ENCODE peak calls at places on chromosomes 7 and 10, in nine cellular contexts. A, R, L, V, E, H, T, D and M are unnamed samples.

GRCh38 chr7:128811631-128812430 is 18.4 kb upstream of the FLNC start:
- DNase-seq in A (no peak), R (no peak), L (no peak), V (no peak), E (no peak), H (no peak), T (no peak), D (no peak), M (no peak)

GRCh38 chr10:129580010-129580409 is 113.0 kb downstream of the MGMT start:
- DNase-seq in A (no peak), R (no peak), L (no peak), V (no peak), E (no peak), H (no peak), T (no peak), D (no peak), M (no peak)

GRCh38 chr10:18271481-18271880 is 131.3 kb downstream of the CACNB2 start:
- DNase-seq in A (no peak), R (no peak), L (no peak), V (no peak), E (no peak), H (no peak), T (no peak), D (no peak), M (no peak)

GRCh38 chr7:114645451-114645850 is 230.8 kb downstream of the FOXP2 start:
- DNase-seq in A (no peak), R (no peak), L (no peak), V (peak), E (no peak), H (no peak), T (no peak), D (no peak), M (no peak)

GRCh38 chr7:38773430-38773829 is 135.6 kb downstream of the VPS41 start:
- DNase-seq in A (no peak), R (no peak), L (no peak), V (no peak), E (no peak), H (no peak), T (no peak), D (no peak), M (peak)

GRCh38 chr10:68938117-68938516 is 17.9 kb upstream of the DDX21 start:
- DNase-seq in A (peak), R (no peak), L (no peak), V (no peak), E (no peak), H (peak), T (no peak), D (peak), M (no peak)

GRCh38 chr7:113890326-113891030 is 28.3 kb downstream of the PPP1R3A start:
- DNase-seq in A (no peak), R (no peak), L (no peak), V (peak), E (peak), H (no peak), T (no peak), D (no peak), M (no peak)

GRCh38 chr7:149071641-149072437 is 18.7 kb downstream of the ZNF786 start:
- DNase-seq in A (no peak), R (no peak), L (no peak), V (no peak), E (no peak), H (no peak), T (peak), D (no peak), M (no peak)

GRCh38 chr7:54967384-54967783 is 51.4 kb upstream of the EGFR start:
- DNase-seq in A (peak), R (no peak), L (no peak), V (peak), E (no peak), H (peak), T (peak), D (peak), M (no peak)

GRCh38 chr7:50497968-50498367 is 47.8 kb upstream of the FIGNL1 start:
- DNase-seq in A (peak), R (no peak), L (no peak), V (no peak), E (no peak), H (no peak), T (no peak), D (no peak), M (peak)

GRCh38 chr10:48439031-48439430 is 132.6 kb downstream of the MAPK8 start:
- DNase-seq in A (peak), R (no peak), L (no peak), V (peak), E (peak), H (no peak), T (no peak), D (no peak), M (peak)

GRCh38 chr10:84217746-84218145 is 7.6 kb downstream of the LRIT2 start:
- DNase-seq in A (no peak), R (no peak), L (no peak), V (no peak), E (no peak), H (no peak), T (no peak), D (no peak), M (no peak)

GRCh38 chr7:107344286-107344685 is 125.6 kb upstream of the GPR22 start:
- DNase-seq in A (no peak), R (no peak), L (no peak), V (no peak), E (no peak), H (no peak), T (no peak), D (no peak), M (no peak)

GRCh38 chr10:74760042-74760979 is 66.1 kb upstream of the KAT6B start:
- DNase-seq in A (no peak), R (no peak), L (no peak), V (no peak), E (no peak), H (no peak), T (no peak), D (no peak), M (peak)

GRCh38 chr10:5014936-5015335 is 11.3 kb upstream of the AKR1C2 start:
- DNase-seq in A (peak), R (no peak), L (no peak), V (peak), E (no peak), H (peak), T (no peak), D (peak), M (no peak)

GRCh38 chr7:32532716-32533115 is 37.4 kb downstream of the AVL9 start:
- DNase-seq in A (no peak), R (no peak), L (no peak), V (no peak), E (no peak), H (no peak), T (no peak), D (no peak), M (no peak)

GRCh38 chr10:97904576-97904975 is 54.9 kb downstream of the GOLGA7B start:
- DNase-seq in A (no peak), R (no peak), L (no peak), V (no peak), E (no peak), H (no peak), T (no peak), D (no peak), M (no peak)

GRCh38 chr10:45001382-45002148 is 842 bp downstream of the ZNF22 start:
- DNase-seq in A (peak), R (no peak), L (peak), V (peak), E (peak), H (peak), T (no peak), D (peak), M (peak)

GRCh38 chr7:140571537-140572122 is 69.0 kb downstream of the DENND2A start:
- DNase-seq in A (no peak), R (no peak), L (no peak), V (peak), E (no peak), H (no peak), T (no peak), D (no peak), M (peak)

GRCh38 chr10:48493083-48493871 is 111.6 kb downstream of the ARHGAP22 start:
- DNase-seq in A (no peak), R (peak), L (no peak), V (no peak), E (no peak), H (no peak), T (no peak), D (no peak), M (no peak)

GRCh38 chr7:75968561-75969001 is 25.8 kb downstream of the TMEM120A start:
- DNase-seq in A (no peak), R (no peak), L (peak), V (no peak), E (no peak), H (no peak), T (no peak), D (no peak), M (no peak)
- H3K4me3 ChIP-seq in A (no peak), R (no peak), L (no peak), V (no peak), E (no peak), H (no peak), T (no peak), D (no peak), M (no peak)

GRCh38 chr10:79315602-79315920 is 31.7 kb upstream of the PPIF start:
- DNase-seq in A (no peak), R (no peak), L (no peak), V (no peak), E (no peak), H (no peak), T (no peak), D (no peak), M (no peak)

GRCh38 chr10:79318369-79318768 is 28.9 kb upstream of the PPIF start:
- DNase-seq in A (no peak), R (no peak), L (no peak), V (no peak), E (no peak), H (no peak), T (no peak), D (no peak), M (no peak)

GRCh38 chr10:79319372-79319771 is 27.9 kb upstream of the PPIF start:
- DNase-seq in A (no peak), R (no peak), L (no peak), V (no peak), E (no peak), H (no peak), T (no peak), D (no peak), M (no peak)

GRCh38 chr10:79314761-79315601 is 32.3 kb upstream of the PPIF start:
- DNase-seq in A (no peak), R (no peak), L (peak), V (no peak), E (no peak), H (no peak), T (no peak), D (no peak), M (peak)

DNA sequence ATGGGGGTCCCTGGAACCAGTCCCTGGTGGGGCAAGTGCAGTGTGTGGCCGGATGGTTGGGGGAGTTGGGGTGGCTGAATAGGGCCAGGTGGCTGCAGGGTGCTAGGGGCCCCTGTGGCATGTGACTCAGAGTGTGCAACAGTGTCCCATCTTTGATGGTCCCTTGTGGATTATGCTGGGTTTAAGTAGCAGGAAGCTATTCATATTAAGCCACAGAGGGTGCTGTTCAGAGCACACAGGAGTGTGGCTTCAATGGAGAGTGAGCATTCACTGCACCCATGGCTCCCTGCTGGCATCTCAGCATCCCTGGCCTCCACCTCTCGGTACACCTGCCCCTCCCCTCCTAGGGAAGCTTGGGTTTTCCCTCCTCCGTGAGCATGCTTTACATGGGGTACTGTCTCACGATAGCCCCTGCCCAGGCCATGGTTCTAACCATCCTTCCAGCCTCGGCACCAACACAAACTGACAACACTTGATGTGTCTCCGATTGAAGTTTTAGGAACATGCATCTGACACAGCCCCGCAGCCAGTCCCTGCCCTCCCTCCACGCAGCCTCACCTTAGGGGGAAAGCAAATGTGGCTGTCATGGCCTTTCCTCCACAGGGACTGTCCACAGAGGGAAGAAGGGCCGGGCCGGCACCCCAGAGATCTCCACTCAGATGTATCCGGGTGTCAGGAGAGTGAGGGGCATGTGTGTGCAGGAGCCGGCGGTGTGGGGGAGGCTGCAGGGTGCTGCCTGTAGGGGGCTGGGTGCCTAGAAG is 30.4 kb upstream of the PPIF start:
- DNase-seq in A (no peak), R (no peak), L (peak), V (no peak), E (no peak), H (no peak), T (no peak), D (no peak), M (no peak)
- TF ChIP-seq CTCF in A (no peak), R (no peak), L (no peak), V (peak), E (peak), H (no peak), T (peak), D (no peak), M (no peak)

GRCh38 chr7:118684796-118685195 is 460.3 kb downstream of the ANKRD7 start:
- DNase-seq in A (no peak), R (no peak), L (no peak), V (no peak), E (no peak), H (no peak), T (no peak), D (no peak), M (no peak)

GRCh38 chr7:118689403-118689802 is 464.9 kb downstream of the ANKRD7 start:
- DNase-seq in A (no peak), R (no peak), L (no peak), V (no peak), E (no peak), H (no peak), T (no peak), D (no peak), M (no peak)
- H3K4me3 ChIP-seq in A (no peak), R (no peak), L (no peak), V (no peak), E (no peak), H (no peak), T (no peak), D (no peak), M (no peak)

DNA sequence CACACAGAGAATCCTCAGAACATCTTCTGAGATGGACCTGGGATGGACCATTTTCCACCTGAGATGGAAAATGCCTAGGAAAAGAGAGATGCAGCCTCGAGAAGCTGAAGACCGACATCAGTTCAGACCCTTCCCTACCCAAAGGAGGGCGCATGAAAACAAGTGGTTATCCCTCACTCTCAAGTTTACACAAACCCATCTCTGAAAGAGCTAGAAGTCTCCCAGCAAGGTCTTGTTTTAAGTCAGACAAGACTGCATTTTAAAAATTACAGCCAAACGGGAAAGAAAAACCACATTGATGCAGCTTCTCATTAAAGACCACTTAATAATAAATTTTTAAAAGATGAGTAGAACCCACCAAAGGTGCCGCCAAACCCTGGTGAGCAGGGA is 1.3 kb downstream of the RAPGEF5 start:
- DNase-seq in A (no peak), R (no peak), L (no peak), V (no peak), E (no peak), H (no peak), T (no peak), D (no peak), M (no peak)
- TF ChIP-seq CTCF in A (no peak), R (no peak), L (no peak), V (no peak), E (no peak), H (no peak), T (no peak), D (no peak), M (no peak)

DNA sequence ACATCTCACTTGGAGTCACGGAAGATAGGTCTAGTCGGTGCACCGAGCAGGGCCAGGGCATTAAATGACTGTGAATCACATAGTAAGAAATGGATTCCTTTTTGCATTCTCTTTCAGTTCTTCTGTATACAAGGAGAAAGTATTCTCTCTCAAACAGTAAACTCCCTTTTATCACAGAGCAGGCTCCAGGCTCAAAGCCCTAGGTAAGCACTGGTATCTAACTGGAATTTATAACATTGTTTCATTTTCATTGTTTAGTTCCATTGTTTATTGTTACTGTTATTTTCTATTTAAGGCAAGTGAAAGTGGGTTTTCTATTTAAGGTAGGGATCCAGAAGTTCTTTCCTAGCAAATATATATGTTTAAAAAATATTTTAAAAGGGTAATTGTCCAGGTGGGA is 44.1 kb upstream of the CDK1 start:
- DNase-seq in A (no peak), R (no peak), L (no peak), V (no peak), E (no peak), H (no peak), T (no peak), D (no peak), M (no peak)
- H3K4me3 ChIP-seq in A (no peak), R (no peak), L (no peak), V (peak), E (no peak), H (no peak), T (peak), D (no peak), M (no peak)

GRCh38 chr7:130263130-130263529 is 3.5 kb upstream of the CPA2 start:
- DNase-seq in A (no peak), R (no peak), L (no peak), V (no peak), E (no peak), H (no peak), T (no peak), D (no peak), M (no peak)

GRCh38 chr7:130254555-130254954 is 12.1 kb upstream of the CPA2 start:
- DNase-seq in A (no peak), R (no peak), L (no peak), V (no peak), E (no peak), H (peak), T (no peak), D (peak), M (no peak)

GRCh38 chr7:130256716-130257115 is 9.9 kb upstream of the CPA2 start:
- DNase-seq in A (no peak), R (no peak), L (no peak), V (no peak), E (no peak), H (no peak), T (no peak), D (no peak), M (no peak)

GRCh38 chr7:130258494-130259078 is 8.1 kb upstream of the CPA2 start:
- DNase-seq in A (no peak), R (no peak), L (no peak), V (no peak), E (no peak), H (no peak), T (no peak), D (no peak), M (no peak)
- TF ChIP-seq CTCF in A (no peak), R (no peak), L (no peak), V (no peak), E (no peak), H (no peak), T (no peak), D (no peak), M (no peak)

DNA sequence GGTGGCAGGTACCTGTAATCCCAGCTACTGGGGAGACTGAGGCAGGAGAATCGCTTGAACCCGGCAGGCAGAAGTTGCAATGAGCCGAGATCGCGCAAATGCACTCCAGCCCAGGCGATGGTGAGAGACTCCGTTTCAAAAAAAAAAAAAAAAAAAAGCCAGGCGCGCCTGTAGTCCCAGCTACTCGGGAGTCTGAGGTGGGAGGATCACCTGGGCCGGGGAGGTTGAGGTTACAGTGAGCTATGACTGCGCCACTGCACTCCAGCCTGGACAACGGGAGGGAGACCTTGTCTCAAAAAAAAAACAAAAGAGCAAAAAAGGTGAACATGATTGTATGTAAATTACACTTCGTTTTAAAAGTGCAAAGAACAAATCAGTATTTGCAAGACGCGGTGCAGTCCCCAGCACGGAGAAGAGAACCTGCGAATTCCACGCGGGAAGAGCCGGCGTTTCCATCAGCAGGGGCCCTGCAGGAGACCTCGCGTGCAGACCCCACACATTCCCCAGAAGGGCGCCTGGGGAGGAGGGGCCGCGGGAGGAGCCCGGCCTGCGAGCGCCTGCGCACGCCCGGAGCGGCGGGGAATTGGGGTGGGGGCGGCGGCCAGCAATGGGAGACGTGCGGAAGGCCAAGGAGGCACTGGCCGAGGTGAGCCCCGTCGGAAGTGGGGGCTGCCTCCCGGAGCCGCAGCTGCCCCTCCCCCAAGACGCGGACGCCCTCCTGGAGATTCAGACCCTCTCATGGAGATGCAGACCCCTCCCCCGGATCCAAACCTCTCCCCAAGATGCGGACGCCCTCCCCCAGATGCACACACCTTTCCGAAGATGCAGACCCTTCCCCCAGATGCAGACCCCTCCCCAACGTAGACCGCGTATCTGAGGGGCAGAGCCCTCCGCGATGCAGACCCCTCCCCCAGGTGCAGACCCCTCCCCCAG is 16.7 kb upstream of the SUN1 start:
- DNase-seq in A (no peak), R (no peak), L (no peak), V (no peak), E (no peak), H (peak), T (no peak), D (peak), M (no peak)
- H3K4me3 ChIP-seq in A (peak), R (peak), L (no peak), V (peak), E (peak), H (peak), T (peak), D (peak), M (peak)